ENCODE peak calls at places on chromosomes 1 and 21, in eight cellular contexts. L is gastrocnemius medialis, U is GM13976, O is neural progenitor cell, H is choroid plexus epithelial cell, D is BJ, V is cardiac muscle cell, T is endodermal cell. Q is an unnamed sample.

GRCh38 chr1:236400061-236400638 is 6.1 kb downstream of the EDARADD start:
- DNase-seq in L (no peak), U (no peak), O (peak), H (peak), D (no peak), V (peak), T (peak), Q (no peak)

GRCh38 chr1:101235696-101236545 is 898 bp upstream of the S1PR1 start:
- DNase-seq in L (peak), U (peak), O (peak), H (peak), D (no peak), V (peak), T (peak), Q (peak)

GRCh38 chr1:225657462-225657989 is 4.6 kb upstream of the ENAH start:
- DNase-seq in L (no peak), U (no peak), O (no peak), H (peak), D (peak), V (no peak), T (no peak), Q (peak)

GRCh38 chr21:15904389-15904788 is 174.6 kb downstream of the USP25 start:
- DNase-seq in L (no peak), U (no peak), O (no peak), H (no peak), D (no peak), V (no peak), T (no peak), Q (no peak)

GRCh38 chr1:185154912-185155513 is 1.7 kb downstream of the TRMT1L start:
- DNase-seq in L (no peak), U (no peak), O (peak), H (peak), D (no peak), V (no peak), T (no peak), Q (peak)

GRCh38 chr1:90753556-90753955 is 36.5 kb upstream of the BARHL2 start:
- DNase-seq in L (no peak), U (no peak), O (no peak), H (no peak), D (no peak), V (no peak), T (no peak), Q (no peak)

GRCh38 chr1:41482906-41483895 is 1.3 kb downstream of the EDN2 start:
- DNase-seq in L (peak), U (no peak), O (no peak), H (no peak), D (no peak), V (peak), T (peak), Q (no peak)

GRCh38 chr1:220956861-220957605 is 77.8 kb downstream of the HLX start:
- DNase-seq in L (no peak), U (no peak), O (peak), H (peak), D (peak), V (no peak), T (no peak), Q (peak)

GRCh38 chr1:39266269-39266668 is 61.8 kb downstream of the MACF1 start:
- DNase-seq in L (no peak), U (no peak), O (peak), H (peak), D (no peak), V (no peak), T (no peak), Q (peak)

GRCh38 chr1:29511436-29511835 is 275.1 kb downstream of the PTPRU start:
- DNase-seq in L (no peak), U (no peak), O (no peak), H (no peak), D (no peak), V (no peak), T (no peak), Q (no peak)

GRCh38 chr1:67897270-67897949 is 64.1 kb upstream of the GNG12 start:
- DNase-seq in L (no peak), U (no peak), O (no peak), H (peak), D (no peak), V (no peak), T (no peak), Q (peak)

GRCh38 chr21:43817157-43818086 is 28.0 kb downstream of the RRP1 start:
- DNase-seq in L (no peak), U (no peak), O (no peak), H (no peak), D (no peak), V (no peak), T (no peak), Q (no peak)

GRCh38 chr1:53524428-53525400 is 65.5 kb downstream of the DMRTB1 start:
- DNase-seq in L (no peak), U (no peak), O (no peak), H (peak), D (no peak), V (peak), T (no peak), Q (no peak)

GRCh38 chr1:190353538-190354101 is 124.0 kb downstream of the BRINP3 start:
- DNase-seq in L (no peak), U (no peak), O (no peak), H (no peak), D (no peak), V (no peak), T (no peak), Q (no peak)

GRCh38 chr1:60255565-60255964 is 182.0 kb upstream of the C1orf87 start:
- DNase-seq in L (no peak), U (no peak), O (no peak), H (no peak), D (no peak), V (no peak), T (no peak), Q (peak)

GRCh38 chr1:59506952-59507351 is 210.1 kb downstream of the FGGY start:
- DNase-seq in L (peak), U (peak), O (no peak), H (peak), D (peak), V (no peak), T (no peak), Q (no peak)

GRCh38 chr1:175317309-175317708 is 124.7 kb upstream of the KIAA0040 start:
- DNase-seq in L (no peak), U (no peak), O (peak), H (peak), D (no peak), V (peak), T (peak), Q (peak)

GRCh38 chr1:61132176-61133047 is 50.1 kb downstream of the NFIA start:
- DNase-seq in L (no peak), U (no peak), O (peak), H (peak), D (no peak), V (no peak), T (no peak), Q (peak)

GRCh38 chr1:145858238-145858936 is 494 bp downstream of the PIAS3 start:
- DNase-seq in L (no peak), U (peak), O (peak), H (peak), D (no peak), V (peak), T (peak), Q (peak)

GRCh38 chr1:156750932-156751723 is at the start of gene HDGF:
- DNase-seq in L (no peak), U (peak), O (peak), H (no peak), D (no peak), V (peak), T (peak), Q (peak)
- TF ChIP-seq CTCF in L (no peak), U (no peak), O (no peak), H (no peak), D (no peak), V (no peak), T (peak), Q (no peak)

DNA sequence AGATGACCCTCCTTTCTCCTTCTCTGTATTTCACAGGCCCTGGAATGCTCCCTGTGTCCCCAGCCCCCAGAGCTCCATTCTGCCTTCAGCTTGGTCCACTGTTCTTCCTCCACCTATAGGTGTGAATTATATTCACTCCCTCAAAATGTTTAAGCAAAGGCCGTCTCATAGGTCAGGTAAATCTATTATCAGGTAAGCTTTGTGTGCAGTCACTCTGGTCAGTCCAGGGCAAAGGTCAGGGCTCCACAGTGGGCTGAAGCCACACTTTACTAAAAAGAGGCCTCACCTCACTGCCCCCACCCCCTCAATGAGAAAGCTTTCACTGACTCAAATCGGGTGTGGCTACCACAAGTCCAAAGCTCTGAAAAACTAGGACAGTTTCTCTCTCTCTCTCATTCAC is 65.9 kb downstream of the DNTTIP2 start:
- DNase-seq in L (no peak), U (no peak), O (no peak), H (no peak), D (no peak), V (no peak), T (no peak), Q (no peak)
- TF ChIP-seq CTCF in L (no peak), U (no peak), O (no peak), H (no peak), D (no peak), V (no peak), T (peak), Q (peak)

GRCh38 chr1:247857069-247857985 is at the start of gene TRIM58:
- DNase-seq in L (no peak), U (peak), O (no peak), H (no peak), D (no peak), V (peak), T (no peak), Q (peak)
- TF ChIP-seq CTCF in L (no peak), U (no peak), O (no peak), H (no peak), D (no peak), V (no peak), T (peak), Q (no peak)

GRCh38 chr21:36103434-36103833 is 31.4 kb upstream of the CBR3 start:
- DNase-seq in L (no peak), U (no peak), O (no peak), H (no peak), D (no peak), V (no peak), T (no peak), Q (no peak)

GRCh38 chr21:36105327-36105842 is 29.5 kb upstream of the CBR3 start:
- DNase-seq in L (no peak), U (no peak), O (no peak), H (no peak), D (no peak), V (no peak), T (no peak), Q (no peak)

GRCh38 chr21:36100971-36101641 is 31.3 kb downstream of the CBR1 start:
- DNase-seq in L (no peak), U (no peak), O (no peak), H (no peak), D (no peak), V (no peak), T (no peak), Q (no peak)

GRCh38 chr21:36109868-36110267 is 25.0 kb upstream of the CBR3 start:
- DNase-seq in L (no peak), U (no peak), O (no peak), H (no peak), D (no peak), V (no peak), T (no peak), Q (no peak)

GRCh38 chr21:36104306-36105300 is 30.3 kb upstream of the CBR3 start:
- DNase-seq in L (no peak), U (no peak), O (peak), H (peak), D (no peak), V (peak), T (peak), Q (peak)
- TF ChIP-seq CTCF in L (peak), U (peak), O (peak), H (peak), D (peak), V (peak), T (peak), Q (peak)

GRCh38 chr1:1678581-1679380 is 13.8 kb downstream of the SLC35E2B start:
- DNase-seq in L (no peak), U (peak), O (no peak), H (no peak), D (no peak), V (peak), T (peak), Q (no peak)
- TF ChIP-seq CTCF in L (no peak), U (peak), O (peak), H (peak), D (peak), V (peak), T (peak), Q (peak)

GRCh38 chr1:239386453-239387303 is at the start of gene CHRM3:
- DNase-seq in L (no peak), U (peak), O (peak), H (no peak), D (peak), V (peak), T (peak), Q (peak)
- TF ChIP-seq CTCF in L (no peak), U (no peak), O (peak), H (no peak), D (peak), V (no peak), T (peak), Q (no peak)

DNA sequence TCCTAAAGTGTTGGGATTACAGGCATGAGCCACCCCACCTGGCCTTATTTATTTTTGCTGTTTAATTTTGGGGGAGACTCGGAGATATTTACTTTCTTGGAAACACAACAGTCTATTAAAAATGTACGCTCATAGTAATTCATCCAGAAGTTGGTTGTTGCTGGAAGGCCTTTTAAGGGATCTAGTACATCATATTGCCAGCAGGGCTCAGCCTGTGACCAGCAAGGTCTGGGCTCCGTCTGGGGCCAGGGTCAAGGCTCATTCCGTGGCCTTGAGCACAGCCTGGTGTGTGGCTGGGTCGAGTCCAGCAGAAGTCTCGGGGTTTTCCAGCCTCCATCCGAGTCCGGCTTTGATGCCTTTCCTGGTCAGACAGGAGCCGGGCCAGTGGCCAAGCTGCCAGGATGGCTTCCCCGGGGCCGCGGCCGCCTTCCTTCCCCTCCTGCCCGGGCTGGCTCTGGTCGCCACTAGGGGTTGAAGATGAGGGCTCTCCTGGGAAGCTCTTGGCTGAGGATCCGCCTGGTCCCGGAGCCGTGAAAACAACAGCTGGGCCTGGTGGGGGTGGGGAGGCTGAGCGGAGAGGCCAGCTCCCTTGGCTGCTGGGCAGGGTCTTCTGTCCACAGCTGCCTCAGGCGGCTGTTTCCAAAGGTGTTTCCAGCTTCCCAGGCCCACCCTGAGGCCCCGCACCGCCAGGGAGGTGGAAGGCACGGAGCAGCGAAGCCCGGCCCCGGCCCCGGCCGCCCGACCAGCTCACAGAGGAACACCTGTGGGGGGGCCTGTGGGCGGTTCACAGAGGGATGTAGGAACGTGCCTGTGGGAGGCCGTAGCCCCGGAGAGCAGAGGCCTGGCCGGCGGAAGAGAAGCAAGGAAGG is 5.1 kb upstream of the VWA1 start:
- DNase-seq in L (no peak), U (no peak), O (peak), H (peak), D (no peak), V (peak), T (peak), Q (peak)
- TF ChIP-seq CTCF in L (no peak), U (no peak), O (peak), H (peak), D (peak), V (peak), T (peak), Q (peak)

GRCh38 chr1:177913762-177914540 is 55.9 kb downstream of the SEC16B start:
- DNase-seq in L (no peak), U (no peak), O (peak), H (peak), D (peak), V (peak), T (peak), Q (peak)
- TF ChIP-seq CTCF in L (no peak), U (no peak), O (peak), H (peak), D (peak), V (peak), T (peak), Q (peak)